ENCODE peak calls at places on chromosomes 7 and 10, in four cellular contexts. O, J, S and R are unnamed samples.

GRCh38 chr7:47576031-47576908 is 5.6 kb downstream of the TNS3 start:
- DNase-seq in O (no peak), J (no peak), S (no peak), R (no peak)

GRCh38 chr7:136134503-136134902 is 157.3 kb upstream of the MTPN start:
- DNase-seq in O (peak; percentile 29), J (no peak), S (no peak), R (no peak)

GRCh38 chr10:24483701-24484100 is 240.0 kb downstream of the ARHGAP21 start:
- DNase-seq in O (peak; percentile 87), J (no peak), S (peak; percentile 13), R (no peak)

GRCh38 chr10:121734517-121735137 is 136.4 kb upstream of the FGFR2 start:
- DNase-seq in O (peak; percentile 53), J (no peak), S (no peak), R (peak; percentile 6)

GRCh38 chr7:150685219-150686029 is at the start of gene GIMAP2:
- DNase-seq in O (peak; percentile 38), J (no peak), S (peak; percentile 54), R (no peak)

GRCh38 chr10:111479966-111480365 is 403.1 kb downstream of the ADRA2A start:
- DNase-seq in O (no peak), J (no peak), S (no peak), R (no peak)

GRCh38 chr7:102044984-102045673 is 227.7 kb downstream of the CUX1 start:
- DNase-seq in O (peak; percentile 91), J (peak; percentile 6), S (no peak), R (no peak)

GRCh38 chr7:123727071-123727837 is 21.5 kb downstream of the WASL start:
- DNase-seq in O (peak; percentile 72), J (no peak), S (no peak), R (no peak)

GRCh38 chr7:135160098-135160857 is 10.2 kb downstream of the CYREN start:
- DNase-seq in O (no peak), J (no peak), S (no peak), R (no peak)

GRCh38 chr10:44383749-44384600 is 922 bp downstream of the CXCL12 start:
- DNase-seq in O (peak; percentile 45), J (no peak), S (no peak), R (no peak)

GRCh38 chr10:18142151-18142550 is 1.9 kb downstream of the CACNB2 start:
- DNase-seq in O (no peak), J (no peak), S (no peak), R (no peak)

GRCh38 chr7:137878333-137878961 is 31.7 kb upstream of the DGKI start:
- DNase-seq in O (no peak), J (no peak), S (no peak), R (no peak)